ENCODE peak calls at places on chromosomes 4 and X, in ten cellular contexts. W is NCI-H524, M is NCI-H460, Q is body of pancreas, L is NCI-H1092 treated with DMSO at 0.1 percent for 48 hours, U is NCI-H2029, J is HEK293T, H is right cardiac atrium, D is neural progenitor cell, Z is RKO. O is an unnamed sample.

GRCh38 chr4:153432971-153433752 is 33.0 kb upstream of the TMEM131L start:
- DNase-seq in W (no peak), M (peak), Q (peak), L (peak), U (peak), J (peak), H (peak), D (peak), Z (peak), O (peak)

GRCh38 chrX:111386884-111387283 is 25.1 kb downstream of the DCX start:
- DNase-seq in W (no peak), M (no peak), Q (no peak), L (no peak), U (no peak), J (no peak), H (no peak), D (no peak), Z (peak), O (no peak)

GRCh38 chrX:151082077-151082948 is 94.1 kb upstream of the GPR50 start:
- DNase-seq in W (no peak), M (peak), Q (peak), L (peak), U (peak), J (peak), H (peak), D (peak), Z (peak), O (peak)

GRCh38 chrX:117895418-117895817 is 221.2 kb downstream of the KLHL13 start:
- DNase-seq in W (no peak), M (no peak), Q (no peak), L (no peak), U (no peak), J (no peak), H (no peak), D (no peak), Z (no peak), O (no peak)

GRCh38 chr4:139767168-139767567 is 101.5 kb downstream of the MGST2 start:
- DNase-seq in W (no peak), M (no peak), Q (no peak), L (no peak), U (no peak), J (no peak), H (no peak), D (no peak), Z (no peak), O (no peak)

GRCh38 chrX:112083624-112084326 is 1.2 kb upstream of the TRPC5 start:
- DNase-seq in W (no peak), M (no peak), Q (no peak), L (no peak), U (no peak), J (no peak), H (no peak), D (peak), Z (no peak), O (no peak)

GRCh38 chrX:141220342-141221008 is 21.8 kb downstream of the SPANXC start:
- DNase-seq in W (no peak), M (peak), Q (no peak), L (no peak), U (no peak), J (no peak), H (no peak), D (no peak), Z (peak), O (no peak)

GRCh38 chr4:1072830-1073446 is 40.4 kb downstream of the RNF212 start:
- DNase-seq in W (no peak), M (peak), Q (peak), L (peak), U (peak), J (peak), H (peak), D (peak), Z (peak), O (no peak)

GRCh38 chrX:1106478-1107210 is 105.8 kb downstream of the CRLF2 start:
- DNase-seq in W (no peak), M (no peak), Q (no peak), L (no peak), U (no peak), J (no peak), H (no peak), D (peak), Z (no peak), O (no peak)

GRCh38 chrX:134236690-134237362 is at the start of gene CCDC160:
- DNase-seq in W (peak), M (peak), Q (peak), L (no peak), U (no peak), J (peak), H (peak), D (peak), Z (no peak), O (peak)

GRCh38 chr4:15444879-15445576 is 17.2 kb downstream of the C1QTNF7 start:
- DNase-seq in W (no peak), M (no peak), Q (no peak), L (no peak), U (no peak), J (no peak), H (no peak), D (no peak), Z (no peak), O (no peak)

GRCh38 chrX:37896491-37896890 is 49.1 kb upstream of the DYNLT3 start:
- DNase-seq in W (no peak), M (no peak), Q (no peak), L (no peak), U (no peak), J (no peak), H (no peak), D (no peak), Z (no peak), O (no peak)

GRCh38 chrX:69015564-69016218 is 149.6 kb downstream of the PJA1 start:
- DNase-seq in W (peak), M (no peak), Q (no peak), L (no peak), U (no peak), J (no peak), H (no peak), D (no peak), Z (no peak), O (no peak)

GRCh38 chr4:123824524-123824923 is 427.9 kb downstream of the SPRY1 start:
- DNase-seq in W (no peak), M (no peak), Q (no peak), L (no peak), U (no peak), J (no peak), H (no peak), D (no peak), Z (no peak), O (no peak)

GRCh38 chr4:167544391-167544790 is 310.1 kb upstream of the SPOCK3 start:
- DNase-seq in W (no peak), M (no peak), Q (no peak), L (no peak), U (no peak), J (no peak), H (no peak), D (no peak), Z (no peak), O (no peak)

GRCh38 chrX:135477576-135477975 is 42.9 kb upstream of the INTS6L start:
- DNase-seq in W (peak), M (peak), Q (peak), L (peak), U (peak), J (peak), H (peak), D (peak), Z (peak), O (peak)

GRCh38 chr4:153228512-153229145 is 24.4 kb downstream of the TRIM2 start:
- DNase-seq in W (no peak), M (no peak), Q (no peak), L (no peak), U (no peak), J (no peak), H (no peak), D (no peak), Z (no peak), O (no peak)

GRCh38 chr4:40669504-40669903 is 39.8 kb upstream of the RBM47 start:
- DNase-seq in W (no peak), M (no peak), Q (no peak), L (no peak), U (no peak), J (no peak), H (no peak), D (no peak), Z (no peak), O (no peak)

GRCh38 chr4:106312377-106312776 is 3.6 kb downstream of the TBCK start:
- DNase-seq in W (no peak), M (no peak), Q (no peak), L (no peak), U (no peak), J (no peak), H (no peak), D (no peak), Z (no peak), O (no peak)

GRCh38 chr4:21795091-21795490 is 153.5 kb downstream of the KCNIP4 start:
- DNase-seq in W (no peak), M (no peak), Q (no peak), L (no peak), U (no peak), J (no peak), H (no peak), D (no peak), Z (no peak), O (no peak)

GRCh38 chr4:172061204-172061603 is 248.0 kb downstream of the GALNTL6 start:
- DNase-seq in W (no peak), M (no peak), Q (no peak), L (no peak), U (no peak), J (no peak), H (no peak), D (no peak), Z (no peak), O (no peak)

GRCh38 chr4:11252149-11252548 is 176.5 kb downstream of the HS3ST1 start:
- DNase-seq in W (no peak), M (no peak), Q (no peak), L (no peak), U (no peak), J (no peak), H (no peak), D (peak), Z (no peak), O (no peak)

GRCh38 chrX:152642931-152643525 is 5.3 kb downstream of the GABRQ start:
- DNase-seq in W (no peak), M (no peak), Q (no peak), L (no peak), U (no peak), J (no peak), H (no peak), D (no peak), Z (no peak), O (no peak)

GRCh38 chr4:111450867-111451266 is 694.4 kb upstream of the FAM241A start:
- DNase-seq in W (no peak), M (no peak), Q (no peak), L (no peak), U (no peak), J (no peak), H (no peak), D (no peak), Z (no peak), O (no peak)

GRCh38 chrX:5051831-5052491 is 1176.7 kb downstream of the NLGN4X start:
- DNase-seq in W (no peak), M (peak), Q (peak), L (no peak), U (no peak), J (no peak), H (peak), D (no peak), Z (peak), O (peak)

GRCh38 chr4:138438608-138439007 is 196.5 kb upstream of the SLC7A11 start:
- DNase-seq in W (no peak), M (no peak), Q (no peak), L (no peak), U (no peak), J (peak), H (no peak), D (no peak), Z (no peak), O (no peak)

GRCh38 chrX:113539599-113540356 is 699.1 kb upstream of the AMOT start:
- DNase-seq in W (no peak), M (no peak), Q (no peak), L (no peak), U (no peak), J (no peak), H (no peak), D (no peak), Z (no peak), O (no peak)

GRCh38 chrX:150036181-150036580 is 97.9 kb upstream of the EOLA2 start:
- DNase-seq in W (no peak), M (peak), Q (peak), L (no peak), U (no peak), J (no peak), H (no peak), D (no peak), Z (peak), O (no peak)

GRCh38 chr4:77007358-77008230 is 58.0 kb downstream of the SEPTIN11 start:
- DNase-seq in W (no peak), M (no peak), Q (peak), L (no peak), U (no peak), J (no peak), H (no peak), D (no peak), Z (no peak), O (no peak)

GRCh38 chrX:128464091-128464490 is 411.9 kb upstream of the ACTRT1 start:
- DNase-seq in W (no peak), M (no peak), Q (no peak), L (no peak), U (no peak), J (no peak), H (no peak), D (no peak), Z (no peak), O (no peak)

GRCh38 chr4:15375707-15376106 is 52.1 kb upstream of the C1QTNF7 start:
- DNase-seq in W (no peak), M (no peak), Q (no peak), L (no peak), U (no peak), J (no peak), H (no peak), D (no peak), Z (no peak), O (no peak)

GRCh38 chr4:139599076-139599475 is 43.1 kb upstream of the SETD7 start:
- DNase-seq in W (no peak), M (no peak), Q (no peak), L (no peak), U (no peak), J (no peak), H (no peak), D (no peak), Z (peak), O (no peak)

GRCh38 chr4:104795264-104795934 is 300.7 kb upstream of the CXXC4 start:
- DNase-seq in W (no peak), M (no peak), Q (no peak), L (peak), U (no peak), J (no peak), H (no peak), D (no peak), Z (no peak), O (no peak)

GRCh38 chr4:41057456-41057855 is 156.9 kb downstream of the APBB2 start:
- DNase-seq in W (no peak), M (no peak), Q (no peak), L (no peak), U (no peak), J (no peak), H (no peak), D (no peak), Z (no peak), O (no peak)

GRCh38 chrX:68912113-68912980 is 83.5 kb downstream of the EFNB1 start:
- DNase-seq in W (no peak), M (no peak), Q (no peak), L (no peak), U (no peak), J (no peak), H (peak), D (peak), Z (no peak), O (no peak)

GRCh38 chr4:122827258-122827887 is 742 bp downstream of the FGF2 start:
- DNase-seq in W (no peak), M (no peak), Q (peak), L (peak), U (no peak), J (peak), H (peak), D (peak), Z (no peak), O (peak)

GRCh38 chrX:42375080-42375479 is 402.9 kb downstream of the PPP1R2C start:
- DNase-seq in W (no peak), M (no peak), Q (no peak), L (no peak), U (no peak), J (no peak), H (no peak), D (no peak), Z (no peak), O (no peak)

O was measured in Right ventricle myocardium superior.